ENCODE peak calls at places on chromosomes 12 and 14, in six cellular contexts. I, P, R, E, X and U are unnamed samples. For H3K27me3, the result is how much of the 10 kb centered on the place peaks cover.

GRCh38 chr12:125220404-125221273 is 155.4 kb downstream of the AACS start:
- DNase-seq in I (no peak), P (no peak), R (no peak), E (no peak), X (peak), U (peak)

GRCh38 chr12:57989837-57990236 is 48.5 kb downstream of the ATP23 start:
- DNase-seq in I (no peak), P (no peak), R (no peak), E (peak), X (no peak), U (no peak)

GRCh38 chr14:89303452-89304435 is 113.3 kb downstream of the FOXN3 start:
- DNase-seq in I (peak), P (peak), R (peak), E (peak), X (peak), U (peak)

GRCh38 chr12:22856120-22856699 is 231.2 kb downstream of the ETNK1 start:
- DNase-seq in I (peak), P (no peak), R (peak), E (peak), X (no peak), U (peak)

GRCh38 chr12:69966409-69966808 is 141.4 kb downstream of the MYRFL start:
- DNase-seq in I (peak), P (peak), R (no peak), E (no peak), X (no peak), U (peak)

GRCh38 chr12:6241495-6241894 is 41.3 kb downstream of the CD9 start:
- DNase-seq in I (no peak), P (no peak), R (peak), E (no peak), X (peak), U (no peak)

GRCh38 chr14:99982449-99983250 is 82.6 kb upstream of the EVL start:
- DNase-seq in I (peak), P (no peak), R (peak), E (peak), X (peak), U (peak)

GRCh38 chr12:88291498-88292131 is 149.5 kb downstream of the TMTC3 start:
- DNase-seq in I (peak), P (no peak), R (peak), E (no peak), X (no peak), U (peak)

GRCh38 chr14:63045234-63045611 is at the start of gene KCNH5:
- DNase-seq in I (peak), P (no peak), R (peak), E (peak), X (no peak), U (peak)

GRCh38 chr14:90545966-90546751 is 149.3 kb downstream of the CALM1 start:
- DNase-seq in I (no peak), P (no peak), R (no peak), E (no peak), X (peak), U (no peak)

GRCh38 chr12:124740691-124741137 is 123.0 kb downstream of the SCARB1 start:
- DNase-seq in I (peak), P (no peak), R (peak), E (no peak), X (peak), U (peak)

GRCh38 chr14:55661029-55661428 is 81.0 kb downstream of the KTN1 start:
- DNase-seq in I (no peak), P (no peak), R (no peak), E (no peak), X (no peak), U (no peak)

GRCh38 chr12:12925383-12925782 is 26.6 kb downstream of the GPRC5D start:
- DNase-seq in I (peak), P (no peak), R (no peak), E (no peak), X (no peak), U (no peak)

GRCh38 chr12:24905431-24905830 is 43.5 kb downstream of the BCAT1 start:
- DNase-seq in I (no peak), P (no peak), R (no peak), E (no peak), X (no peak), U (peak)

GRCh38 chr12:72510772-72511171 is 238.6 kb downstream of the TRHDE start:
- DNase-seq in I (no peak), P (no peak), R (no peak), E (no peak), X (no peak), U (no peak)
- H3K27me3 ChIP-seq in I (under half), P (under half), R (under half), E (under half), X (under half), U (under half)

GRCh38 chr12:108972226-108972757 is 48.6 kb downstream of the SVOP start:
- DNase-seq in I (no peak), P (no peak), R (no peak), E (no peak), X (no peak), U (peak)

GRCh38 chr12:108964391-108965166 is 56.3 kb downstream of the SVOP start:
- DNase-seq in I (no peak), P (no peak), R (no peak), E (no peak), X (no peak), U (no peak)

GRCh38 chr12:108966378-108967151 is 54.3 kb downstream of the SVOP start:
- DNase-seq in I (no peak), P (no peak), R (no peak), E (no peak), X (no peak), U (no peak)

GRCh38 chr12:108969622-108970021 is 51.2 kb downstream of the SVOP start:
- DNase-seq in I (no peak), P (no peak), R (no peak), E (no peak), X (no peak), U (no peak)

DNA sequence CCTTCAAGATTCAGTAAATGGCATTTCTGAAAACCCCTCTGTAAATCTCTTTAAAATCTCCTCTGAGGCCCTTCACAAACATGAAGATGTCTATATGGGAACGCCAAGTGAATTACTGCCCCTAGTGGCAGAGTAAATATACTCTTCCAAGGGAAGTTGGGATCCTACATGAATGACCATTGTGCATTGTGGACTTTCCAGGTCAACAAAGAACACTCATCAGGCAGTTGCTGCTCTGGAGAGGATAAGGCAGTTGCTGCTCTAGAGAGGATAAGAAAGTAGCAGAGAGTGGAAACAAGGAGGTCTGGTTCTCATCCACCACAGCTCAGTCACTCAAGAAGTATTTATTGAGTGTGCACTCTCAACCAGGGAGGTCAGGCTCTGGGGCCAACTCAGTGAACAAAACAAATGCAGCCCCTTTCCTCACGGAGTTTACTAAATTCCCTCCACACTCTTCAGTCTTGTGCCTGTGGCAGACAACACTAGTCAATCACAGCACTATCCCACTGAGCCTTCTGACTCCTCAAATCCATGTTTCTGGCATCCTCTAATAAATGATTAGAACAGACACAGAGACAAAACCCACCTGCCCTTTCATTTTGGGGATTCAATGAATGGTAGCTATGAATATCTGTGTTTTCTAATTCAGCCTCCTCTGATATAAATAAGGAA is 52.9 kb downstream of the SVOP start:
- DNase-seq in I (peak), P (no peak), R (no peak), E (peak), X (no peak), U (peak)
- TF ChIP-seq CTCF in I (peak), P (no peak), R (peak), E (peak), X (no peak), U (peak)

GRCh38 chr12:53788892-53789291 is 37.1 kb upstream of the CISTR start:
- DNase-seq in I (no peak), P (no peak), R (no peak), E (no peak), X (no peak), U (no peak)

GRCh38 chr12:53786411-53786810 is 34.6 kb upstream of the CISTR start:
- DNase-seq in I (no peak), P (no peak), R (no peak), E (no peak), X (no peak), U (no peak)

GRCh38 chr12:53781218-53781801 is 29.5 kb upstream of the CISTR start:
- DNase-seq in I (no peak), P (no peak), R (no peak), E (no peak), X (no peak), U (no peak)

GRCh38 chr12:53782093-53782703 is 30.4 kb upstream of the CISTR start:
- DNase-seq in I (no peak), P (no peak), R (no peak), E (no peak), X (no peak), U (peak)

GRCh38 chr12:53785161-53785560 is 33.4 kb upstream of the CISTR start:
- DNase-seq in I (no peak), P (no peak), R (no peak), E (no peak), X (no peak), U (no peak)
- H3K27me3 ChIP-seq in I (half or more), P (under half), R (under half), E (under half), X (under half), U (under half)

GRCh38 chr12:8499616-8500015 is 13.7 kb upstream of the CLEC4D start:
- DNase-seq in I (no peak), P (no peak), R (no peak), E (no peak), X (no peak), U (no peak)
- TF ChIP-seq CTCF in I (no peak), P (no peak), R (no peak), E (peak), X (no peak), U (no peak)

GRCh38 chr14:95711476-95712176 is 2.3 kb downstream of the TCL1A start:
- DNase-seq in I (no peak), P (no peak), R (no peak), E (no peak), X (no peak), U (no peak)
- H3K27me3 ChIP-seq in I (under half), P (under half), R (under half), E (under half), X (under half), U (under half)

GRCh38 chr14:61923348-61923747 is 161.1 kb downstream of the SNAPC1 start:
- DNase-seq in I (peak), P (no peak), R (no peak), E (no peak), X (no peak), U (peak)
- TF ChIP-seq CTCF in I (peak), P (no peak), R (no peak), E (no peak), X (no peak), U (peak)